ENCODE peak calls at places on chromosomes 16 and 17, in ten cellular contexts. One of them, this sample, is unnamed.

GRCh38 chr16:23071202-23072083 is 77.8 kb downstream of the USP31 start:
- DNase-seq in NCI-H1930: no peak
- DNase-seq in activated CD4-positive, alpha-beta T cell treated with anti-CD3 and anti-CD28 coated beads, Interleukin-2, amount 10 ng/mL, durations not matched to agents 24 days and 14 days: no peak
- DNase-seq in SHP77: no peak
- DNase-seq in NCI-H2029: no peak
- DNase-seq in colonic mucosa: no peak
- DNase-seq in activated CD8-positive, alpha-beta memory T cell treated with anti-CD3 and anti-CD28 coated beads for 24 hours: no peak
- DNase-seq in RPMI7951: no peak
- DNase-seq in skeletal muscle cell: peak
- DNase-seq in endothelial cell of umbilical vein: peak
- DNase-seq in this sample: no peak

GRCh38 chr17:45942284-45942683 is 47.9 kb downstream of the MAPT start:
- DNase-seq in NCI-H1930: no peak
- DNase-seq in activated CD4-positive, alpha-beta T cell treated with anti-CD3 and anti-CD28 coated beads, Interleukin-2, amount 10 ng/mL, durations not matched to agents 24 days and 14 days: no peak
- DNase-seq in SHP77: peak
- DNase-seq in NCI-H2029: peak
- DNase-seq in colonic mucosa: no peak
- DNase-seq in activated CD8-positive, alpha-beta memory T cell treated with anti-CD3 and anti-CD28 coated beads for 24 hours: no peak
- DNase-seq in RPMI7951: peak
- DNase-seq in skeletal muscle cell: no peak
- DNase-seq in endothelial cell of umbilical vein: no peak
- DNase-seq in this sample: no peak

GRCh38 chr17:58756246-58757161 is 850 bp downstream of the PPM1E start:
- DNase-seq in NCI-H1930: no peak
- DNase-seq in activated CD4-positive, alpha-beta T cell treated with anti-CD3 and anti-CD28 coated beads, Interleukin-2, amount 10 ng/mL, durations not matched to agents 24 days and 14 days: peak
- DNase-seq in SHP77: no peak
- DNase-seq in NCI-H2029: no peak
- DNase-seq in colonic mucosa: no peak
- DNase-seq in activated CD8-positive, alpha-beta memory T cell treated with anti-CD3 and anti-CD28 coated beads for 24 hours: peak
- DNase-seq in RPMI7951: no peak
- DNase-seq in skeletal muscle cell: no peak
- DNase-seq in endothelial cell of umbilical vein: no peak
- DNase-seq in this sample: no peak

GRCh38 chr17:4073983-4074830 is 68.6 kb downstream of the ZZEF1 start:
- DNase-seq in NCI-H1930: no peak
- DNase-seq in activated CD4-positive, alpha-beta T cell treated with anti-CD3 and anti-CD28 coated beads, Interleukin-2, amount 10 ng/mL, durations not matched to agents 24 days and 14 days: no peak
- DNase-seq in SHP77: no peak
- DNase-seq in NCI-H2029: no peak
- DNase-seq in colonic mucosa: peak
- DNase-seq in activated CD8-positive, alpha-beta memory T cell treated with anti-CD3 and anti-CD28 coated beads for 24 hours: no peak
- DNase-seq in RPMI7951: no peak
- DNase-seq in skeletal muscle cell: no peak
- DNase-seq in endothelial cell of umbilical vein: no peak
- DNase-seq in this sample: no peak

GRCh38 chr17:2058521-2059124 is 3.7 kb downstream of the HIC1 start:
- DNase-seq in NCI-H1930: no peak
- DNase-seq in activated CD4-positive, alpha-beta T cell treated with anti-CD3 and anti-CD28 coated beads, Interleukin-2, amount 10 ng/mL, durations not matched to agents 24 days and 14 days: peak
- DNase-seq in SHP77: no peak
- DNase-seq in NCI-H2029: no peak
- DNase-seq in colonic mucosa: peak
- DNase-seq in activated CD8-positive, alpha-beta memory T cell treated with anti-CD3 and anti-CD28 coated beads for 24 hours: peak
- DNase-seq in RPMI7951: no peak
- DNase-seq in skeletal muscle cell: no peak
- DNase-seq in endothelial cell of umbilical vein: no peak
- DNase-seq in this sample: no peak

GRCh38 chr17:3982541-3983017 is 18.3 kb upstream of the ATP2A3 start:
- DNase-seq in NCI-H1930: no peak
- DNase-seq in activated CD4-positive, alpha-beta T cell treated with anti-CD3 and anti-CD28 coated beads, Interleukin-2, amount 10 ng/mL, durations not matched to agents 24 days and 14 days: no peak
- DNase-seq in SHP77: no peak
- DNase-seq in NCI-H2029: no peak
- DNase-seq in colonic mucosa: no peak
- DNase-seq in activated CD8-positive, alpha-beta memory T cell treated with anti-CD3 and anti-CD28 coated beads for 24 hours: no peak
- DNase-seq in RPMI7951: no peak
- DNase-seq in skeletal muscle cell: no peak
- DNase-seq in endothelial cell of umbilical vein: no peak
- DNase-seq in this sample: no peak

GRCh38 chr16:10741844-10742243 is 1.8 kb upstream of the NUBP1 start:
- DNase-seq in NCI-H1930: no peak
- DNase-seq in activated CD4-positive, alpha-beta T cell treated with anti-CD3 and anti-CD28 coated beads, Interleukin-2, amount 10 ng/mL, durations not matched to agents 24 days and 14 days: no peak
- DNase-seq in SHP77: peak
- DNase-seq in NCI-H2029: peak
- DNase-seq in colonic mucosa: no peak
- DNase-seq in activated CD8-positive, alpha-beta memory T cell treated with anti-CD3 and anti-CD28 coated beads for 24 hours: no peak
- DNase-seq in RPMI7951: peak
- DNase-seq in skeletal muscle cell: no peak
- DNase-seq in endothelial cell of umbilical vein: no peak
- DNase-seq in this sample: no peak

GRCh38 chr16:49603956-49604355 is 230.4 kb downstream of the C16orf78 start:
- DNase-seq in NCI-H1930: no peak
- DNase-seq in activated CD4-positive, alpha-beta T cell treated with anti-CD3 and anti-CD28 coated beads, Interleukin-2, amount 10 ng/mL, durations not matched to agents 24 days and 14 days: no peak
- DNase-seq in SHP77: no peak
- DNase-seq in NCI-H2029: no peak
- DNase-seq in colonic mucosa: no peak
- DNase-seq in activated CD8-positive, alpha-beta memory T cell treated with anti-CD3 and anti-CD28 coated beads for 24 hours: no peak
- DNase-seq in RPMI7951: no peak
- DNase-seq in skeletal muscle cell: no peak
- DNase-seq in endothelial cell of umbilical vein: no peak
- DNase-seq in this sample: no peak

GRCh38 chr16:61128545-61129323 is 907.5 kb downstream of the CDH8 start:
- DNase-seq in NCI-H1930: no peak
- DNase-seq in activated CD4-positive, alpha-beta T cell treated with anti-CD3 and anti-CD28 coated beads, Interleukin-2, amount 10 ng/mL, durations not matched to agents 24 days and 14 days: no peak
- DNase-seq in SHP77: no peak
- DNase-seq in NCI-H2029: no peak
- DNase-seq in colonic mucosa: no peak
- DNase-seq in activated CD8-positive, alpha-beta memory T cell treated with anti-CD3 and anti-CD28 coated beads for 24 hours: no peak
- DNase-seq in RPMI7951: no peak
- DNase-seq in skeletal muscle cell: no peak
- DNase-seq in endothelial cell of umbilical vein: no peak
- DNase-seq in this sample: no peak

This sample was measured in iPS DF 19.7.